ENCODE peak calls at places on chromosomes 16 and 17, in four cellular contexts. E is H9, C is IMR-90, B is H1. A is an unnamed sample.

GRCh38 chr16:50448522-50448921 is 79.7 kb upstream of the BRD7 start:
- DNase-seq in E (peak), C (no peak), B (peak), A (no peak)

GRCh38 chr16:77589071-77589755 is 133.1 kb upstream of the NUDT7 start:
- DNase-seq in E (no peak), C (no peak), B (no peak), A (no peak)

GRCh38 chr17:4658478-4659305 is 17.2 kb upstream of the ALOX15 start:
- DNase-seq in E (no peak), C (peak), B (no peak), A (no peak)

GRCh38 chr16:15726715-15727114 is 76.7 kb downstream of the NDE1 start:
- DNase-seq in E (no peak), C (no peak), B (no peak), A (no peak)

GRCh38 chr17:69908599-69909368 is 166.2 kb upstream of the KCNJ16 start:
- DNase-seq in E (no peak), C (no peak), B (no peak), A (no peak)

GRCh38 chr17:73657473-73658116 is 13.3 kb upstream of the SDK2 start:
- DNase-seq in E (peak), C (no peak), B (peak), A (peak)

GRCh38 chr17:32699247-32699646 is 177.7 kb downstream of the MYO1D start:
- DNase-seq in E (no peak), C (no peak), B (no peak), A (no peak)

GRCh38 chr17:32992360-32993033 is 850 bp downstream of the SPACA3 start:
- DNase-seq in E (no peak), C (no peak), B (no peak), A (no peak)

GRCh38 chr16:72814226-72814625 is 233.7 kb downstream of the ZFHX3 start:
- DNase-seq in E (no peak), C (peak), B (no peak), A (no peak)

GRCh38 chr17:66190738-66191606 is 961 bp downstream of the CEP112 start:
- DNase-seq in E (no peak), C (peak), B (no peak), A (no peak)

GRCh38 chr17:63954402-63955063 is 18.2 kb downstream of the SCN4A start:
- DNase-seq in E (no peak), C (no peak), B (no peak), A (no peak)

GRCh38 chr16:4245400-4245799 is 3.5 kb upstream of the SRL start:
- DNase-seq in E (no peak), C (peak), B (no peak), A (no peak)

GRCh38 chr17:1999557-2000251 is 25.4 kb downstream of the RTN4RL1 start:
- DNase-seq in E (peak), C (peak), B (no peak), A (peak)

GRCh38 chr17:4098516-4099209 is 44.2 kb downstream of the ZZEF1 start:
- DNase-seq in E (no peak), C (no peak), B (no peak), A (no peak)

GRCh38 chr17:74532115-74532514 is 840 bp upstream of the CD300LB start:
- DNase-seq in E (peak), C (no peak), B (no peak), A (no peak)

GRCh38 chr16:5027086-5027485 is 6.6 kb downstream of the NAGPA start:
- DNase-seq in E (no peak), C (no peak), B (no peak), A (no peak)

GRCh38 chr16:68800257-68800875 is 43.0 kb upstream of the TANGO6 start:
- DNase-seq in E (peak), C (peak), B (peak), A (peak)

GRCh38 chr17:7034955-7035590 is 742 bp upstream of the SLC16A13 start:
- DNase-seq in E (no peak), C (no peak), B (no peak), A (no peak)

GRCh38 chr17:62627904-62628603 is 584 bp downstream of the MRC2 start:
- DNase-seq in E (peak), C (peak), B (no peak), A (peak)

GRCh38 chr17:62627219-62627903 is at the start of gene MRC2:
- DNase-seq in E (peak), C (peak), B (peak), A (peak)

GRCh38 chr17:62625870-62626200 is 1.6 kb upstream of the MRC2 start:
- DNase-seq in E (peak), C (no peak), B (no peak), A (no peak)

GRCh38 chr17:62625184-62625869 is 2.1 kb upstream of the MRC2 start:
- DNase-seq in E (peak), C (no peak), B (no peak), A (no peak)

DNA sequence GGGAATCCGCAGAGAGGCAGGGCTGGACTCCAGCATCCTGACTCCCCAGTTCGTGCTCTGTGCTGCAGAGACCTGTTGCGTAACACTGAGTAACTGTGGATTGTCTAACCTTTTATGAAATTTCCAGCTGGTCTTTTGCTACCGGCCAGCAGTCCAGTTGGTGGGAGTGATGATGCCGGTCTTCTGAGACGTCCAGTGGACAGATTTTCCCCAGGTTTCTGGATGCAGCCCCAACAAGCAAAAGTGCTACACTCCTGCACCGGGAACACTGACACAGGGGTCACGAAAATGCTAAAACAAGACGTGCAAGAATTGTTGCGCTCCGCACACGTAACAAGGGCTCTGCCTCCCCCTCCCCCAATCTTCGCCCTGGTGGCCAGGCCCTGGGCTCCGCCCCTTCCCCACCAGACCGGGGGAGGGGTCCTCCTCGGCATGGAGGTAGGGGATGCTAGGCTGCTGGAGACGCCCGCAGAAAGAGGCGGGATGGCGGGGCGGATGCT is 701 bp upstream of the MRC2 start:
- DNase-seq in E (peak), C (peak), B (no peak), A (peak)
- H4K8ac ChIP-seq in E (no peak), C (peak), B (peak), A (no peak)

GRCh38 chr16:88328313-88328660 is 54.5 kb upstream of the ZNF469 start:
- DNase-seq in E (no peak), C (no peak), B (no peak), A (no peak)

GRCh38 chr16:88329726-88330700 is 52.7 kb upstream of the ZNF469 start:
- DNase-seq in E (no peak), C (no peak), B (no peak), A (no peak)

GRCh38 chr16:88333645-88334516 is 48.9 kb upstream of the ZNF469 start:
- DNase-seq in E (no peak), C (no peak), B (no peak), A (no peak)

GRCh38 chr16:88331989-88332920 is 50.5 kb upstream of the ZNF469 start:
- DNase-seq in E (no peak), C (peak), B (no peak), A (no peak)

DNA sequence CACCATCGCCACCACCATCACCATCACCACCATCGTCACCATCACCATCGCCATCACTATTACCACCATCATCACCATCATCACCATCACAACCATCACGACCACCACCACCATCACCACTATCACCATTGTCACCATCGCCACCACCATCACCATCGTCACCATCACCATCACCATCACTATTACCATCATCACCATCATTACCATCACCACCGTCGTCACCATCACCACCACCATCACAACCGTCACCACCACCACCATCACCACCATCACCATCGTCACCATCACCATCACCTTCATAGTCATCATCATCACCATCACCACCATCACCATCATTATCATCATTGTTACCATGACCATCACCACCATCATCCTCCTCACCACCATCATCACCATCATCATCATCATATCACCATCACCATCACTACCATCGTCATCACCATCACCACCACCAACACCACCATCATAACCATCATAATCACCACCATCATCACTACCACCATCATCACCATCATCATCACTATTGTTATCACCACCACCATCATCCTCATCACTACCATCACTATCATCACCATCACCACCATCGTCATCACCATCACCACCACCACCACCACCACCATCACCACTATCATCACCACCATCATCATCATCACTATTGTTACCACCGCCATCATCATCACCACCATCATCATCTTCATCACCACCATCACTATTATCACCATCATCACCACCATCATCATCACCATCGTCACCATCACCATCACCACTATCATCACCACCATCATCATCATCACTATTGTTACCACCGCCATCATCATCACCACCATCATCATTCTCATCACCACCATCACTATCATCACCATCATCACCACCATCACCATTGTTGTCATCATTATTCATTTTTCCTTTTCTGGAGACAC is 51.5 kb upstream of the ZNF469 start:
- DNase-seq in E (no peak), C (no peak), B (no peak), A (no peak)
- H2BK120ac ChIP-seq in E (no peak), C (peak), B (no peak), A (peak)

GRCh38 chr16:24686678-24687077 is 42.8 kb upstream of the TNRC6A start:
- DNase-seq in E (no peak), C (no peak), B (no peak), A (no peak)

GRCh38 chr16:24683847-24684493 is 45.5 kb upstream of the TNRC6A start:
- DNase-seq in E (no peak), C (no peak), B (no peak), A (no peak)

GRCh38 chr16:24681793-24682192 is 47.7 kb upstream of the TNRC6A start:
- DNase-seq in E (no peak), C (peak), B (no peak), A (no peak)

GRCh38 chr16:24685539-24686432 is 43.7 kb upstream of the TNRC6A start:
- DNase-seq in E (peak), C (peak), B (peak), A (peak)

GRCh38 chr16:24683250-24683649 is 46.2 kb upstream of the TNRC6A start:
- DNase-seq in E (no peak), C (no peak), B (no peak), A (no peak)
- H4K8ac ChIP-seq in E (no peak), C (no peak), B (no peak), A (no peak)

GRCh38 chr17:81398170-81398854 is 3.1 kb downstream of the BAHCC1 start:
- DNase-seq in E (peak), C (peak), B (no peak), A (no peak)

GRCh38 chr17:81399481-81400153 is 4.4 kb downstream of the BAHCC1 start:
- DNase-seq in E (no peak), C (no peak), B (no peak), A (no peak)

GRCh38 chr17:81397314-81398169 is 2.3 kb downstream of the BAHCC1 start:
- DNase-seq in E (peak), C (peak), B (peak), A (peak)

GRCh38 chr17:81400154-81400938 is 5.1 kb downstream of the BAHCC1 start:
- DNase-seq in E (peak), C (peak), B (peak), A (peak)

GRCh38 chr17:81398855-81399451 is 3.7 kb downstream of the BAHCC1 start:
- DNase-seq in E (no peak), C (no peak), B (no peak), A (no peak)
- H2BK120ac ChIP-seq in E (no peak), C (peak), B (no peak), A (peak)

GRCh38 chr16:53904533-53904932 is 200.6 kb downstream of the FTO start:
- DNase-seq in E (no peak), C (no peak), B (no peak), A (no peak)
- H4K8ac ChIP-seq in E (no peak), C (no peak), B (no peak), A (no peak)

GRCh38 chr17:40819528-40820125 is 2.8 kb downstream of the KRT10 start:
- DNase-seq in E (no peak), C (peak), B (no peak), A (no peak)

GRCh38 chr17:40816569-40816968 is 5.8 kb downstream of the KRT10 start:
- DNase-seq in E (no peak), C (no peak), B (no peak), A (no peak)

GRCh38 chr17:40817103-40817682 is 5.2 kb downstream of the KRT10 start:
- DNase-seq in E (no peak), C (no peak), B (no peak), A (no peak)

GRCh38 chr17:40818733-40819527 is 3.5 kb downstream of the KRT10 start:
- DNase-seq in E (peak), C (peak), B (peak), A (peak)

GRCh38 chr17:40818343-40818732 is 4.1 kb downstream of the KRT10 start:
- DNase-seq in E (no peak), C (no peak), B (no peak), A (no peak)
- H2BK120ac ChIP-seq in E (no peak), C (no peak), B (no peak), A (no peak)

GRCh38 chr16:88750854-88751253 is 34.2 kb downstream of the PIEZO1 start:
- DNase-seq in E (no peak), C (no peak), B (no peak), A (no peak)
- H4K8ac ChIP-seq in E (no peak), C (no peak), B (peak), A (peak)

DNA sequence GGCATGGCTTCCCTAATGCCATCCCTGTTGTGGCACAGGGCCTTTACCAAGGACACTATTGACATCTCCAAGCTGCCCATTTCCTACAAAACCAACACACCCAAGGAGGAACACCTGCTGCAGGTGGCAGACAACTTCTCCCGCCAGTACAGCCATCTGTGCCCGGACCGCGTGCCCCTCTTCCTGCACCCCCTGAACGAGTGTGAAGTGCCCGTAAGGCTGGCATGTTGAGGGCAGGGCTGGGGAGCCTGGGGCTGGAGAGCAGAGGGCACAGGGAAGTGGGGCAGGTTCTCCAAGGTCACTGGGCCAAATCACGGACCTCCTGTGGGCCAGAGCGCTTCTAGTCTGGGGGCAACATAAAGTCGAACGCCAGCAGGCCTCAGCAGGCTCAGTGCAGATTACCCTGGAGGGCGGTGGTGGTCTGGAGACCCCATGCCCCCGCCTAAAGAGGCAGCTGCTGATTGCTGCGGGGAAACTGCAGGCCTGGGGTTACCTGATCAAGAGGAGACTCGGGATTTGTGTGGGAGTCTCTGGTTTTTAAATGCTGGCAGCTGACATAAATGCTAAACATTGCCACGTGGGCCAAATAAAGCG is 4.3 kb downstream of the DRC7 start:
- DNase-seq in E (no peak), C (no peak), B (no peak), A (no peak)
- H2BK120ac ChIP-seq in E (no peak), C (no peak), B (no peak), A (peak)

DNA sequence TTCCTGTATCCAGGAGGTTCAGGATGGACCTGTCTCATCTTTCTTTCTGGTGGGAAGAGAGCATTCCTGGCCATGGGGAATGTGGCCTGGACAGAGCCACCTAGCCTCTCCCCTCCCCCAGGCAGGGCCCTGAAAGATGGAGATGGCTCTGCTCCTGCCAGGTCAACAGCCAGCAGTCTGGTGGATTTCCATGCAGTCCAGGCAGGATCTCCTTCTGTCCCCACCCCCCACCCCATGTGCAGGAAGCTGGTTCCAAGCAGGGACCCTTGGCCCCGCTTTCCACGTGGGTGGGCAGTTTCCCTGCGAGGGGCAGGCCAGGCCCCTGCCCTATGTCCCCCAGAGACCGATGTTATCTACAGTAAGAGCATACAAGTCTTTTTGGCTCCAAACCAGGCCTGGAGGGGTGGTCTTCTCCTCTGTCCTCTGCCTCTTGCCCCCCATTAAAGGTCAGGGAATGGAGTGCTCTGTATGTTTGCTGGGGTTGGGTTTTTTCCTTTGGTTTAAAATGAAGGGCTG is 240.5 kb downstream of the SEC14L1 start:
- DNase-seq in E (no peak), C (no peak), B (no peak), A (no peak)
- H4K8ac ChIP-seq in E (no peak), C (no peak), B (no peak), A (no peak)

GRCh38 chr17:41944943-41945342 is 14.5 kb downstream of the ODAD4 start:
- DNase-seq in E (no peak), C (no peak), B (no peak), A (no peak)
- H2BK120ac ChIP-seq in E (no peak), C (no peak), B (no peak), A (no peak)

A was measured in neuronal stem cell.